ENCODE peak calls at places on chromosomes 2 and 18, in six cellular contexts. H is HFF-Myc; F is PC-9; P is neural crest cell; S is activated CD8-positive, alpha-beta T cell treated with anti-CD3 and anti-CD28 coated beads for 36 hours; Z is A549. X is an unnamed sample.
A peak's percentile ranks its signal among the peaks of the same experiment; 100 is the strongest.

GRCh38 chr2:233857511-233858118 is 3.3 kb upstream of the HJURP start:
- DNase-seq in H (no peak), F (peak; percentile 61), P (no peak), S (peak; percentile 76), Z (peak; percentile 69), X (peak; percentile 57)

GRCh38 chr2:236939271-236939670 is 146.4 kb upstream of the COPS8 start:
- DNase-seq in H (no peak), F (no peak), P (no peak), S (no peak), Z (no peak), X (no peak)

GRCh38 chr18:12811191-12811950 is 72.7 kb downstream of the PTPN2 start:
- DNase-seq in H (no peak), F (peak; percentile 4), P (no peak), S (peak; percentile 11), Z (no peak), X (no peak)

GRCh38 chr2:119254601-119255080 is 31.0 kb downstream of the STEAP3 start:
- DNase-seq in H (no peak), F (no peak), P (no peak), S (no peak), Z (no peak), X (no peak)

GRCh38 chr2:86512922-86513321 is 50.3 kb downstream of the CHMP3 start:
- DNase-seq in H (no peak), F (no peak), P (no peak), S (no peak), Z (no peak), X (no peak)

GRCh38 chr2:159012142-159012541 is 43.7 kb downstream of the TANC1 start:
- DNase-seq in H (no peak), F (no peak), P (no peak), S (no peak), Z (no peak), X (no peak)

GRCh38 chr18:53219853-53220252 is 879.9 kb downstream of the DCC start:
- DNase-seq in H (no peak), F (no peak), P (no peak), S (no peak), Z (no peak), X (no peak)

GRCh38 chr18:23578891-23579653 is 7.2 kb downstream of the NPC1 start:
- DNase-seq in H (no peak), F (no peak), P (no peak), S (no peak), Z (no peak), X (no peak)

GRCh38 chr2:129467012-129467779 is 512.3 kb upstream of the RAB6C start:
- DNase-seq in H (no peak), F (no peak), P (no peak), S (no peak), Z (no peak), X (no peak)

GRCh38 chr18:62741118-62741566 is 25.8 kb downstream of the PHLPP1 start:
- DNase-seq in H (peak; percentile 24), F (peak; percentile 6), P (no peak), S (peak; percentile 33), Z (peak; percentile 44), X (no peak)

GRCh38 chr18:3604626-3605408 is 154.8 kb downstream of the TGIF1 start:
- DNase-seq in H (peak; percentile 82), F (no peak), P (no peak), S (peak; percentile 61), Z (no peak), X (no peak)

GRCh38 chr2:188897096-188897495 is 77.1 kb upstream of the COL3A1 start:
- DNase-seq in H (no peak), F (no peak), P (no peak), S (no peak), Z (no peak), X (no peak)

GRCh38 chr2:238515411-238515810 is 88.7 kb downstream of the ASB1 start:
- DNase-seq in H (no peak), F (no peak), P (no peak), S (no peak), Z (no peak), X (no peak)

GRCh38 chr2:238510911-238511613 is 84.3 kb downstream of the ASB1 start:
- DNase-seq in H (no peak), F (no peak), P (no peak), S (no peak), Z (no peak), X (no peak)

GRCh38 chr2:238511614-238511950 is 84.9 kb downstream of the ASB1 start:
- DNase-seq in H (no peak), F (no peak), P (no peak), S (no peak), Z (no peak), X (no peak)

GRCh38 chr2:238512247-238512867 is 85.6 kb downstream of the ASB1 start:
- DNase-seq in H (no peak), F (no peak), P (no peak), S (no peak), Z (no peak), X (no peak)

GRCh38 chr2:238513346-238513745 is 86.6 kb downstream of the ASB1 start:
- DNase-seq in H (peak; percentile 46), F (peak; percentile 62), P (peak; percentile 46), S (peak; percentile 75), Z (peak; percentile 46), X (peak; percentile 66)
- TF ChIP-seq CTCF in H (peak; percentile 71), F (peak; percentile 77), P (peak; percentile 62), S (peak; percentile 47), Z (peak; percentile 55), X (peak; percentile 58)

GRCh38 chr2:120958623-120959366 is 223.1 kb downstream of the GLI2 start:
- DNase-seq in H (no peak), F (no peak), P (peak; percentile 39), S (peak; percentile 20), Z (no peak), X (peak; percentile 68)
- TF ChIP-seq CTCF in H (peak; percentile 44), F (peak; percentile 43), P (peak; percentile 38), S (no peak), Z (peak; percentile 6), X (peak; percentile 48)

GRCh38 chr2:64980192-64980591 is 9.0 kb upstream of the SLC1A4 start:
- DNase-seq in H (no peak), F (no peak), P (no peak), S (no peak), Z (no peak), X (no peak)

GRCh38 chr2:64976276-64976675 is 12.9 kb upstream of the SLC1A4 start:
- DNase-seq in H (no peak), F (no peak), P (no peak), S (no peak), Z (no peak), X (no peak)

GRCh38 chr2:64979744-64980143 is 9.5 kb upstream of the SLC1A4 start:
- DNase-seq in H (no peak), F (no peak), P (no peak), S (no peak), Z (no peak), X (no peak)

GRCh38 chr2:64975232-64975791 is 13.9 kb upstream of the SLC1A4 start:
- DNase-seq in H (peak; percentile 49), F (peak; percentile 87), P (no peak), S (no peak), Z (peak; percentile 66), X (no peak)

GRCh38 chr2:64978514-64979268 is 10.5 kb upstream of the SLC1A4 start:
- DNase-seq in H (peak; percentile 33), F (no peak), P (no peak), S (no peak), Z (no peak), X (no peak)
- TF ChIP-seq CTCF in H (peak; percentile 18), F (no peak), P (peak; percentile 15), S (no peak), Z (peak; percentile 34), X (peak; percentile 11)

GRCh38 chr2:62770629-62771028 is 65.1 kb downstream of the EHBP1 start:
- DNase-seq in H (no peak), F (no peak), P (no peak), S (no peak), Z (no peak), X (no peak)

GRCh38 chr2:62774555-62775366 is 69.2 kb downstream of the EHBP1 start:
- DNase-seq in H (peak; percentile 32), F (peak; percentile 29), P (no peak), S (no peak), Z (no peak), X (peak; percentile 24)

DNA sequence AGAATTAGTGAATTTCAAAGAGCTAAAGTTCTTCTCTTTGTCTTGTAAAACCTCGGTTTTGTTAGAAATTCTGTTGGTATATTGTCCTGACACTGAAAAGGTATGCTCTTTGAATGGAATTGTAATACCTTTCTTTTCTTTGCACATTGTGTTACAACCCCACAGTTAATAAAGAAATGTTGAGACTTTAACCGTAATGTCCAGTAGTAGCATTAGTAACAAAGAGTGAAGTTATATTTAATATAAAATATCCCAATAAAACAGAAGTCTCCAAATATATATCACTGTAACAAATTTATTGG is 69.8 kb downstream of the EHBP1 start:
- DNase-seq in H (no peak), F (no peak), P (no peak), S (no peak), Z (no peak), X (no peak)
- TF ChIP-seq CTCF in H (no peak), F (peak; percentile 26), P (peak; percentile 27), S (no peak), Z (no peak), X (peak; percentile 4)

DNA sequence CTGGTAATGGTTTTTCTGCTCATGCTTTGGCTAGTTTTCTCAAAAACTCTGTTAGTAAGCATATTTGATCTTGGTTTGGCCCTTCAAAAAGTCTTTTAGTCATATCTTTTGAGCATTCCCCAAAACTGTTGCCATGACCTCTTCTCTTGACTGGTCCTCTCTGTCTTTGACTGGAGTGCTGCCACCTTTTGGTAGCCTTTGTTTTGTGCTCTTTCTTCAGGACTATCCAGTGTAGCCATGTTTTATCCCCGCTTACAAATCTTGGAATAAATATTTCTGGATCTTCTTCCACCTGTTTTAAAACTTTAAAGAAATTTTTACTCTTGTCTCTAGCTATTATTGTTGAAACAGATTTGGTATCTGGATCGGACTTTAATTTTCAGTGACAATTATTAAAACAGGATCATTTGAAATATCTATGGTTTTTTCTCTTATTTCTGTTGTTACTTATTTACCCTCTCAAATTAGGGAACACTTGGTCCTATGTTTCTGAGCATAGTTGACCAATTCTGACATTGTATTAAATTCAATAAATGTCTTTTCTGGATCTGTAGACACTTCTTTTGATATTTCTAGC is 965 bp upstream of the ELOA2 start:
- DNase-seq in H (peak; percentile 15), F (no peak), P (peak; percentile 26), S (peak; percentile 8), Z (peak; percentile 13), X (peak; percentile 59)
- TF ChIP-seq CTCF in H (peak; percentile 44), F (peak; percentile 70), P (peak; percentile 58), S (peak; percentile 24), Z (peak; percentile 37), X (peak; percentile 39)

X was measured in endothelial cell.